ENCODE peak calls at places on chromosomes 7 and 10, in six cellular contexts. One of them, this sample, is unnamed.

GRCh38 chr7:146414373-146414772 is 297.8 kb downstream of the CNTNAP2 start:
- DNase-seq in fibroblast of lung: no peak
- DNase-seq in colonic mucosa: no peak
- DNase-seq in HepG2: no peak
- DNase-seq in Peyer's patch: no peak
- DNase-seq in esophagus muscularis mucosa: no peak
- DNase-seq in this sample: no peak

GRCh38 chr10:59720377-59720776 is 10.7 kb upstream of the SLC16A9 start:
- DNase-seq in fibroblast of lung: no peak
- DNase-seq in colonic mucosa: no peak
- DNase-seq in HepG2: no peak
- DNase-seq in Peyer's patch: no peak
- DNase-seq in esophagus muscularis mucosa: no peak
- DNase-seq in this sample: no peak

GRCh38 chr10:60901561-60902235 is 42.3 kb downstream of the RHOBTB1 start:
- DNase-seq in fibroblast of lung: no peak
- DNase-seq in colonic mucosa: no peak
- DNase-seq in HepG2: no peak
- DNase-seq in Peyer's patch: no peak
- DNase-seq in esophagus muscularis mucosa: no peak
- DNase-seq in this sample: no peak

GRCh38 chr7:131462059-131462458 is 94.4 kb downstream of the PODXL start:
- DNase-seq in fibroblast of lung: no peak
- DNase-seq in colonic mucosa: no peak
- DNase-seq in HepG2: no peak
- DNase-seq in Peyer's patch: no peak
- DNase-seq in esophagus muscularis mucosa: no peak
- DNase-seq in this sample: no peak

GRCh38 chr10:77533887-77534278 is 103.7 kb downstream of the KCNMA1 start:
- DNase-seq in fibroblast of lung: no peak
- DNase-seq in colonic mucosa: no peak
- DNase-seq in HepG2: no peak
- DNase-seq in Peyer's patch: no peak
- DNase-seq in esophagus muscularis mucosa: no peak
- DNase-seq in this sample: no peak

GRCh38 chr7:27130540-27131389 is at the start of gene HOXA4:
- DNase-seq in fibroblast of lung: peak; percentile 82
- DNase-seq in colonic mucosa: peak; percentile 96
- DNase-seq in HepG2: peak; percentile 77
- DNase-seq in Peyer's patch: peak; percentile 94
- DNase-seq in esophagus muscularis mucosa: no peak
- DNase-seq in this sample: peak; percentile 84

GRCh38 chr7:151271699-151272355 is 23.3 kb upstream of the SMARCD3 start:
- DNase-seq in fibroblast of lung: no peak
- DNase-seq in colonic mucosa: peak; percentile 48
- DNase-seq in HepG2: peak; percentile 53
- DNase-seq in Peyer's patch: peak; percentile 68
- DNase-seq in esophagus muscularis mucosa: no peak
- DNase-seq in this sample: peak; percentile 8

GRCh38 chr7:54111850-54112249 is 430.3 kb upstream of the VSTM2A start:
- DNase-seq in fibroblast of lung: no peak
- DNase-seq in colonic mucosa: no peak
- DNase-seq in HepG2: no peak
- DNase-seq in Peyer's patch: no peak
- DNase-seq in esophagus muscularis mucosa: no peak
- DNase-seq in this sample: no peak

GRCh38 chr10:118439824-118440223 is 97.7 kb upstream of the FAM204A start:
- DNase-seq in fibroblast of lung: no peak
- DNase-seq in colonic mucosa: no peak
- DNase-seq in HepG2: no peak
- DNase-seq in Peyer's patch: no peak
- DNase-seq in esophagus muscularis mucosa: no peak
- DNase-seq in this sample: no peak

GRCh38 chr10:26217396-26218105 is 977 bp downstream of the GAD2 start:
- DNase-seq in fibroblast of lung: no peak
- DNase-seq in colonic mucosa: no peak
- DNase-seq in HepG2: no peak
- DNase-seq in Peyer's patch: no peak
- DNase-seq in esophagus muscularis mucosa: peak; percentile 70
- DNase-seq in this sample: no peak

GRCh38 chr10:26215923-26216576 is 524 bp upstream of the GAD2 start:
- DNase-seq in fibroblast of lung: peak; percentile 35
- DNase-seq in colonic mucosa: no peak
- DNase-seq in HepG2: no peak
- DNase-seq in Peyer's patch: no peak
- DNase-seq in esophagus muscularis mucosa: peak; percentile 90
- DNase-seq in this sample: no peak

GRCh38 chr10:26216949-26217395 is 398 bp downstream of the GAD2 start:
- DNase-seq in fibroblast of lung: no peak
- DNase-seq in colonic mucosa: no peak
- DNase-seq in HepG2: no peak
- DNase-seq in Peyer's patch: no peak
- DNase-seq in esophagus muscularis mucosa: no peak
- DNase-seq in this sample: no peak

GRCh38 chr10:26215534-26215922 is 1.0 kb upstream of the GAD2 start:
- DNase-seq in fibroblast of lung: no peak
- DNase-seq in colonic mucosa: no peak
- DNase-seq in HepG2: no peak
- DNase-seq in Peyer's patch: no peak
- DNase-seq in esophagus muscularis mucosa: no peak
- DNase-seq in this sample: no peak

GRCh38 chr10:26216577-26216948 is at the start of gene GAD2:
- DNase-seq in fibroblast of lung: no peak
- DNase-seq in colonic mucosa: no peak
- DNase-seq in HepG2: no peak
- DNase-seq in Peyer's patch: no peak
- DNase-seq in esophagus muscularis mucosa: peak; percentile 75
- DNase-seq in this sample: no peak
- H3K27me3 ChIP-seq in fibroblast of lung: peaks cover 11% of the 10 kb centered on the region
- H3K27me3 ChIP-seq in colonic mucosa: peaks cover 73% of the 10 kb centered on the region
- H3K27me3 ChIP-seq in HepG2: peaks cover 5% of the 10 kb centered on the region
- H3K27me3 ChIP-seq in Peyer's patch: no peaks in the 10 kb centered on the region
- H3K27me3 ChIP-seq in esophagus muscularis mucosa: peaks cover 100% of the 10 kb centered on the region
- H3K27me3 ChIP-seq in this sample: peaks cover 48% of the 10 kb centered on the region

DNA sequence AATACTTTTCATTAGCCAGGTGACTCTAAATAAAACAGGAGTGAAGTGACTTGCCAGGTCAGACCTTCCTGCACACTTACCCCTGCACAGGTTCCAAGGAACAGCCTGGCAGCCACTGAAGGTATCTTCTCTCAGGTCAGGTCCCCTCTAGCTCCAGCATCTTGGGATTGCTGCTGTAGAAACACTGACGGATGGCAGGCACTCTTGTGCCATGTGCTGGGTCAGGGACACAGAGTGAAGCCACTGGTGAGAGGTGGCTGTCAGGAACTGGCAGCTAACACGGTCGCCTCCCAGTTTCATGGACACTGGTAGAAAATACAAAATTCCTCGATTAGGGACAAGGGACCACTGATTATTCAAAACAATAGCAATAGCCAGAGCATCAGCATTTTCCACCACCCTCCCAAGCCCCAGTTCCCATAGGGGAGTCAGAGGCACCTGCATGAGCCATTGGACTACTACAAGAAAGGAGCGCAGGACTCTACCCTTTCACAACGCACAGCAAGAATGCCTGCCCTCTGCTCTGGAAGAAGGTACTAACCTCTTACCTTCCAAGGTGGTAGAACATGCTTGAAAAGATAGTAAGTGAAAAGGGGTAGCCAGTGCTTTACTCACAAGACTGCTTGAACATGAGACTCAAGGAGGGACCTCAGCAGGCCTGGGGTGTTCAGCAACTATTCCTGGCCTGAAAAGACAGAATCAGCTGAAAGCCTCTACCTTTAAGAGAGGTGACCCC is 5.1 kb upstream of the MYO1G start:
- DNase-seq in fibroblast of lung: no peak
- DNase-seq in colonic mucosa: no peak
- DNase-seq in HepG2: no peak
- DNase-seq in Peyer's patch: no peak
- DNase-seq in esophagus muscularis mucosa: no peak
- DNase-seq in this sample: no peak
- H3K4me3 ChIP-seq in fibroblast of lung: no peak overlapping the region
- H3K4me3 ChIP-seq in colonic mucosa: no peak overlapping the region
- H3K4me3 ChIP-seq in HepG2: no peak overlapping the region
- H3K4me3 ChIP-seq in Peyer's patch: no peak overlapping the region
- H3K4me3 ChIP-seq in esophagus muscularis mucosa: no peak overlapping the region
- H3K4me3 ChIP-seq in this sample: no peak overlapping the region

GRCh38 chr10:45373003-45373782 is 823 bp upstream of the ALOX5 start:
- DNase-seq in fibroblast of lung: no peak
- DNase-seq in colonic mucosa: no peak
- DNase-seq in HepG2: no peak
- DNase-seq in Peyer's patch: peak; percentile 61
- DNase-seq in esophagus muscularis mucosa: peak; percentile 90
- DNase-seq in this sample: no peak
- H3K27me3 ChIP-seq in fibroblast of lung: peaks cover 32% of the 10 kb centered on the region
- H3K27me3 ChIP-seq in colonic mucosa: peaks cover 25% of the 10 kb centered on the region
- H3K27me3 ChIP-seq in HepG2: peaks cover 3% of the 10 kb centered on the region
- H3K27me3 ChIP-seq in Peyer's patch: no peaks in the 10 kb centered on the region
- H3K27me3 ChIP-seq in esophagus muscularis mucosa: peaks cover 52% of the 10 kb centered on the region
- H3K27me3 ChIP-seq in this sample: peaks cover 4% of the 10 kb centered on the region

GRCh38 chr7:81886211-81886764 is 116.4 kb upstream of the HGF start:
- DNase-seq in fibroblast of lung: peak; percentile 11
- DNase-seq in colonic mucosa: no peak
- DNase-seq in HepG2: no peak
- DNase-seq in Peyer's patch: no peak
- DNase-seq in esophagus muscularis mucosa: no peak
- DNase-seq in this sample: no peak
- H3K4me3 ChIP-seq in fibroblast of lung: no peak overlapping the region
- H3K4me3 ChIP-seq in colonic mucosa: no peak overlapping the region
- H3K4me3 ChIP-seq in HepG2: no peak overlapping the region
- H3K4me3 ChIP-seq in Peyer's patch: no peak overlapping the region
- H3K4me3 ChIP-seq in esophagus muscularis mucosa: no peak overlapping the region
- H3K4me3 ChIP-seq in this sample: no peak overlapping the region

This sample was measured in small intestine.